ENCODE peak calls at places on chromosomes 2 and 18, in seven cellular contexts. M is small intestine, E is hepatocyte, H is GM23248, T is neural progenitor cell, U is psoas muscle, D is spleen. V is an unnamed sample.

GRCh38 chr2:240438810-240439697 is 3.6 kb downstream of the GPC1 start:
- DNase-seq in H (no peak), U (peak; percentile 46), M (no peak), E (no peak), T (no peak), D (peak; percentile 73), V (no peak)

GRCh38 chr2:239326831-239327535 is 73.8 kb downstream of the HDAC4 start:
- DNase-seq in T (no peak), U (peak; percentile 56), D (no peak), E (no peak), M (peak; percentile 59), H (no peak), V (no peak)

GRCh38 chr2:179686718-179687342 is 174.6 kb downstream of the ZNF385B start:
- DNase-seq in M (no peak), D (no peak), H (peak; percentile 69), E (no peak), T (no peak), U (no peak), V (no peak)

GRCh38 chr2:14944562-14945346 is 312.2 kb downstream of the LRATD1 start:
- DNase-seq in T (peak; percentile 68), D (no peak), H (peak; percentile 47), E (peak; percentile 24), M (peak; percentile 21), U (no peak), V (peak; percentile 59)

GRCh38 chr2:188850786-188851185 is 123.4 kb upstream of the COL3A1 start:
- DNase-seq in T (no peak), H (no peak), D (no peak), M (no peak), E (no peak), U (no peak), V (no peak)

GRCh38 chr18:848062-848795 is 36.2 kb upstream of the YES1 start:
- DNase-seq in U (no peak), E (peak; percentile 81), D (no peak), M (peak; percentile 97), H (no peak), T (no peak), V (no peak)

GRCh38 chr2:5938566-5938896 is 246.3 kb downstream of the SOX11 start:
- DNase-seq in E (peak; percentile 34), U (no peak), M (no peak), T (peak; percentile 49), H (no peak), D (no peak), V (no peak)

GRCh38 chr2:240916571-240917008 is 10.5 kb downstream of the CROCC2 start:
- DNase-seq in U (peak; percentile 81), T (peak; percentile 67), E (peak; percentile 79), M (no peak), H (peak; percentile 97), D (peak; percentile 85), V (peak; percentile 59)

GRCh38 chr2:197269173-197269572 is 41.4 kb downstream of the ANKRD44 start:
- DNase-seq in M (no peak), E (no peak), D (no peak), T (no peak), H (peak; percentile 10), U (no peak), V (no peak)

GRCh38 chr2:19540739-19541503 is 182.5 kb upstream of the OSR1 start:
- DNase-seq in E (peak; percentile 24), U (no peak), D (no peak), M (peak; percentile 89), T (no peak), H (peak; percentile 95), V (no peak)

GRCh38 chr2:157899125-157899839 is 23.2 kb upstream of the ACVR1 start:
- DNase-seq in H (no peak), M (no peak), D (no peak), T (no peak), E (no peak), U (no peak), V (no peak)

GRCh38 chr2:32231959-32232358 is 32.7 kb downstream of the NLRC4 start:
- DNase-seq in U (no peak), H (no peak), E (no peak), D (no peak), M (no peak), T (no peak), V (no peak)

GRCh38 chr18:63028380-63028779 is 291.2 kb downstream of the BCL2 start:
- DNase-seq in E (no peak), T (no peak), D (no peak), U (no peak), M (no peak), H (no peak), V (no peak)

GRCh38 chr2:135851858-135852257 is 14.9 kb upstream of the LCT start:
- DNase-seq in E (no peak), H (peak; percentile 5), M (no peak), D (no peak), U (no peak), T (no peak), V (no peak)

GRCh38 chr2:223008936-223009335 is 43.1 kb upstream of the KCNE4 start:
- DNase-seq in H (peak; percentile 29), M (no peak), U (no peak), E (no peak), D (no peak), T (no peak), V (no peak)

GRCh38 chr18:47075098-47075883 is 39.9 kb upstream of the ELOA2 start:
- DNase-seq in U (no peak), T (no peak), H (no peak), M (no peak), E (peak; percentile 28), D (no peak), V (no peak)

GRCh38 chr2:26191316-26192159 is 18.6 kb downstream of the GAREM2 start:
- DNase-seq in M (no peak), T (no peak), D (no peak), U (no peak), H (no peak), E (no peak), V (no peak)

GRCh38 chr18:35782926-35783325 is 189.6 kb upstream of the RMP24 start:
- DNase-seq in D (no peak), E (no peak), H (no peak), M (no peak), T (no peak), U (no peak), V (no peak)

GRCh38 chr2:120949027-120949956 is 213.6 kb downstream of the GLI2 start:
- DNase-seq in M (peak; percentile 17), E (no peak), D (no peak), H (peak; percentile 12), U (no peak), T (no peak), V (peak; percentile 67)

GRCh38 chr2:48601349-48601748 is 16.3 kb upstream of the GTF2A1L start:
- DNase-seq in U (no peak), E (peak; percentile 59), H (peak; percentile 30), D (no peak), T (peak; percentile 60), M (peak; percentile 33), V (peak; percentile 46)

DNA sequence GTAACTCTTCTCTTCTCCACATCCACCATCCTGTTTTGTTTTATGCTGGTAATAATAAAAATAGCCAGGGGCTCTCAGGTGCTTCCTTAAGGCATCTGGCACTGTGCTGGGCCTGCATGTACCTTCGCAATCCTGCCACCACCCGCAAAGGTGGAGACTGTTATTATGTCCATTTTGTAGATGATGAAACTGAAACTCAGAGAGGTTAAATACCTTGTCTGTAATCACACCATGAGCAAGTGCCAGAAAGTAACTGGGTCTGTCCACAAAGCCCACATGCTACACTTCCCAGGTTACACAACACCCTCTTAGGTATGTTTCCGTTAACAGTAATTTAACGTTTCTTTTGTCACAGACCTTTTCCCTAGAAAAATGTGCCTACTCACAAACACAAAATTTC is 27.0 kb downstream of the NRP2 start:
- DNase-seq in M (no peak), D (no peak), U (no peak), E (no peak), T (no peak), H (no peak), V (no peak)
- H3K4me1 ChIP-seq in M (no peaks in the 10 kb centered on the region), D (peaks cover 56% of the 10 kb centered on the region), U (no peaks in the 10 kb centered on the region), E (peaks cover 14% of the 10 kb centered on the region), T (peaks cover 65% of the 10 kb centered on the region), H (peaks cover 27% of the 10 kb centered on the region), V (peaks cover 22% of the 10 kb centered on the region)

DNA sequence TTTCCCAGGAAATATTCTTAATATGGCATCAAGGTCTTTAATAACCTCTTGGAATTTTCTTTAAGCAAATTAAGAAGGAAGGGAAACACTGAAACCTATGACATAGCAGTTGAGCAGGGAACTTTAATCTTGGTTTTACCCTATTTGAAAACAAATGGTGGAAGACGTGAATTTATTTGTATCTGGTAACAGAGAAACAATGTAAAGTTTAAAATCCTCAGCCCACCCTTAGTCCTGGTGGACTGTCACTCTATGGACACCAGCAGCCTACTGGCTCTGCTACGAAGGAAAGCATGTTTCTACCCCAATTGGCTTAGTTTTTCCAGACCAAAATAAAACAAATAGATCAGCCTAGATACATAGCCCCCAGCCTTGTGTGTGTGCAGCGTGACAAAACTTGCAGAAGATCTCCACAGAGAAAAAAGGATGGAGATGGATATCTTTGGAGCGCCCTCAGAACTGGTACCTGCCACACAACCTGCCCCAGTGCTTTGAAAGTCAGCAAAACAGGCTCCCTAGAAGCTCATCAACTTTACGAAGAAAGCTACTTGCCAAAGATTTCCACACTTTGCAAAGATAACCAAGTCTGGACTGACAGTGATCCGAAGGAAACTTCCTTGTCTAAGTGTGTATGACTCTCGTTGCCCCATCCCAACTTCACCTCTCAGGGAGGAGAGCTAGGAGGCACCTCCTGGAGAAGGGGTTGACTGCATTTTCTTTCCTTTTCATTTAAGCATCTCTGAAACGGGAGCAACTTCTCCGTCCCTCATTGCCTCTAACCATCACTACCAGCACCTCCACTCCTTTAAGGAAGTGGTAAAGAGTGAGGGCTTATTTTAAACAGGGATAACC is 7.3 kb downstream of the ZEB2 start:
- DNase-seq in T (no peak), H (peak; percentile 49), E (no peak), M (no peak), D (no peak), U (no peak), V (no peak)
- H3K4me1 ChIP-seq in T (peaks cover 77% of the 10 kb centered on the region), H (peaks cover 73% of the 10 kb centered on the region), E (peaks cover 17% of the 10 kb centered on the region), M (no peaks in the 10 kb centered on the region), D (peaks cover 78% of the 10 kb centered on the region), U (peaks cover 46% of the 10 kb centered on the region), V (peaks cover 47% of the 10 kb centered on the region)

GRCh38 chr2:134233733-134234135 is 20.1 kb upstream of the MGAT5 start:
- DNase-seq in H (no peak), T (no peak), D (no peak), M (no peak), E (no peak), U (no peak), V (no peak)
- H3K4me1 ChIP-seq in H (peaks cover 47% of the 10 kb centered on the region), T (no peaks in the 10 kb centered on the region), D (peaks cover 70% of the 10 kb centered on the region), M (peaks cover 11% of the 10 kb centered on the region), E (peaks cover 4% of the 10 kb centered on the region), U (peaks cover 4% of the 10 kb centered on the region), V (peaks cover 22% of the 10 kb centered on the region)

GRCh38 chr2:195666113-195666712 is 9.2 kb downstream of the SLC39A10 start:
- DNase-seq in E (no peak), H (peak; percentile 34), U (no peak), T (no peak), M (no peak), D (no peak), V (no peak)

GRCh38 chr2:195660265-195660890 is 3.4 kb downstream of the SLC39A10 start:
- DNase-seq in U (peak; percentile 25), E (peak; percentile 87), H (peak; percentile 80), D (no peak), M (peak; percentile 74), T (peak; percentile 83), V (peak; percentile 94)

GRCh38 chr2:195662138-195662537 is 5.1 kb downstream of the SLC39A10 start:
- DNase-seq in H (no peak), E (no peak), U (no peak), M (no peak), T (no peak), D (no peak), V (peak; percentile 65)

GRCh38 chr2:195664528-195664927 is 7.5 kb downstream of the SLC39A10 start:
- DNase-seq in M (no peak), H (peak; percentile 46), T (no peak), E (no peak), U (no peak), D (no peak), V (no peak)

GRCh38 chr2:195663007-195663406 is 6.0 kb downstream of the SLC39A10 start:
- DNase-seq in H (no peak), M (no peak), U (no peak), D (no peak), T (no peak), E (no peak), V (peak; percentile 62)
- H3K4me1 ChIP-seq in H (peaks cover 24% of the 10 kb centered on the region), M (no peaks in the 10 kb centered on the region), U (peaks cover 25% of the 10 kb centered on the region), D (peaks cover 84% of the 10 kb centered on the region), T (peaks cover 40% of the 10 kb centered on the region), E (peaks cover 18% of the 10 kb centered on the region), V (peaks cover 72% of the 10 kb centered on the region)

V was measured in Karpas-422.